ENCODE peak calls at places on chromosomes 6 and 20, in five cellular contexts. O, M, E, H and A are unnamed samples.

GRCh38 chr6:6771224-6771915 is 182.8 kb downstream of the LY86 start:
- DNase-seq in O (no peak), M (no peak), E (no peak), H (no peak), A (no peak)

GRCh38 chr6:158677906-158678305 is 28.1 kb downstream of the SYTL3 start:
- DNase-seq in O (no peak), M (peak), E (no peak), H (no peak), A (no peak)

GRCh38 chr20:57051096-57051495 is 215.3 kb downstream of the BMP7 start:
- DNase-seq in O (no peak), M (no peak), E (no peak), H (no peak), A (no peak)

GRCh38 chr6:165850434-165851019 is 187.5 kb upstream of the PDE10A start:
- DNase-seq in O (no peak), M (no peak), E (no peak), H (peak), A (peak)

GRCh38 chr20:51969191-51969590 is 166.9 kb upstream of the SALL4 start:
- DNase-seq in O (no peak), M (no peak), E (no peak), H (no peak), A (no peak)

GRCh38 chr20:21516861-21517565 is 3.1 kb upstream of the NKX2-2 start:
- DNase-seq in O (no peak), M (no peak), E (no peak), H (no peak), A (no peak)

GRCh38 chr20:7029005-7029404 is 261.5 kb downstream of the BMP2 start:
- DNase-seq in O (no peak), M (no peak), E (no peak), H (no peak), A (no peak)

GRCh38 chr6:165941249-165941648 is 226.4 kb downstream of the TBXT start:
- DNase-seq in O (no peak), M (no peak), E (no peak), H (no peak), A (no peak)

GRCh38 chr6:94727710-94728109 is 849.6 kb upstream of the MANEA start:
- DNase-seq in O (no peak), M (no peak), E (no peak), H (no peak), A (no peak)

GRCh38 chr6:155079985-155080452 is 84.9 kb downstream of the TIAM2 start:
- DNase-seq in O (no peak), M (no peak), E (no peak), H (no peak), A (no peak)

GRCh38 chr6:155078331-155078745 is 83.2 kb downstream of the TIAM2 start:
- DNase-seq in O (no peak), M (no peak), E (no peak), H (no peak), A (no peak)

GRCh38 chr6:155077331-155077730 is 82.2 kb downstream of the TIAM2 start:
- DNase-seq in O (no peak), M (no peak), E (no peak), H (no peak), A (no peak)

GRCh38 chr6:155075938-155076337 is 80.8 kb downstream of the TIAM2 start:
- DNase-seq in O (no peak), M (no peak), E (no peak), H (no peak), A (no peak)

DNA sequence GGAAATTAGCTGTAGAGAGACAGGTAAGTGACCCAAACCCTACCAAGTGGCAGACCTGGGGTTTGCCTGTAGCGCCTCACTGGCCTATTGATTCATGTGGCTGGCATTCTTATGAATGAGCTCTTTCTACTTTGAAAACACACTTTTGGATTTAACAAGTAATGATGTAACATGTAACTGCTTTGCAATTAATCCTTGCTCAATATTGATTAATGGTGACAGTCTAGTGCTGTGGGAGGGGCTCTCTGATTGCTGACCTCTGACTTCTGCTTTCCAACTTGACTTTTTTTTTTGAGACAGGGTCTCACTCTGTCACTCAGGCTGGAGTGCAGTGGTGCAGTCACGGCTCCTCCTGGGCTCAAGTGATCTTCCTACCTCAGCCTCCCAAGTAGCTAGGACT is 82.7 kb downstream of the TIAM2 start:
- DNase-seq in O (no peak), M (no peak), E (no peak), H (no peak), A (no peak)
- H3K27ac ChIP-seq in O (no peak), M (peak), E (peak), H (no peak), A (no peak)

GRCh38 chr6:160395187-160395586 is 47.0 kb downstream of the SLC22A3 start:
- DNase-seq in O (no peak), M (no peak), E (no peak), H (no peak), A (no peak)
- H3K27ac ChIP-seq in O (no peak), M (peak), E (no peak), H (no peak), A (no peak)

GRCh38 chr6:37119387-37119886 is 50.5 kb upstream of the PIM1 start:
- DNase-seq in O (no peak), M (no peak), E (no peak), H (no peak), A (no peak)
- H3K27ac ChIP-seq in O (no peak), M (no peak), E (no peak), H (no peak), A (no peak)

DNA sequence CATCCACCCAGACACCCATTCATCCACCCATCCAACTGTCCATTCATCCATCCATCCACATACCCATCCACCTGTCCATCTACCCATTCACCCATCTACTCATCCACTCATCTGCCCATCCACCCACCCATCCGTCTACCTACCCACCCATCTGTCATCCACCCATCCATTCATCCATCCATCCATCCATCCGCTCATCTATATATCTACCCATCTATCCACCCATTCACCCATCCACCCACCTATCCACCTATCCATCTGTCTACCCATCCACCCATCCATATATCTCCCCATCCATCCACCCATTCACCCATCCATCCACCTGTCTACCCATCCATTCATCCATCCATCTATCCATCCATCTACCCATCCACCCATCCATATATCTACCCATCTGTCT is 30.7 kb downstream of the ARMC2 start:
- DNase-seq in O (no peak), M (no peak), E (no peak), H (no peak), A (no peak)
- H3K27ac ChIP-seq in O (no peak), M (peak), E (no peak), H (no peak), A (no peak)

GRCh38 chr6:56490994-56491393 is 151.7 kb downstream of the DST start:
- DNase-seq in O (no peak), M (no peak), E (no peak), H (no peak), A (no peak)
- H3K27ac ChIP-seq in O (no peak), M (no peak), E (peak), H (no peak), A (no peak)

GRCh38 chr6:17269840-17270239 is 11.3 kb upstream of the RBM24 start:
- DNase-seq in O (no peak), M (no peak), E (no peak), H (no peak), A (no peak)
- H3K27ac ChIP-seq in O (no peak), M (peak), E (no peak), H (no peak), A (no peak)